ENCODE peak calls at places on chromosomes 1 and 21, in eight cellular contexts. V is progenitor cell of endocrine pancreas; M is heart left ventricle; Q is NCI-H526; L is activated gamma-delta T cell treated with anti-CD3 and anti-CD28 coated beads, Interleukin-2, amount 50 U/mL, for 16 hours; J is amygdala; Z is stimulated activated CD8-positive, alpha-beta memory T cell treated with anti-CD3 and anti-CD28 coated beads, Interleukin-4, amount 100 ng/mL, for 1 hour; C is NCI-H1105. F is an unnamed sample.

GRCh38 chr1:74780600-74780999 is 47.6 kb downstream of the TYW3 start:
- DNase-seq in Q (no peak), L (no peak), M (no peak), C (no peak), V (no peak), J (no peak), Z (no peak), F (no peak)

GRCh38 chr1:151893176-151893924 is 16.0 kb downstream of the THEM4 start:
- DNase-seq in Z (no peak), L (no peak), Q (no peak), J (no peak), M (no peak), C (no peak), V (no peak), F (no peak)

GRCh38 chr21:32335601-32336575 is 37.2 kb downstream of the MRAP start:
- DNase-seq in Q (no peak), V (no peak), Z (no peak), J (peak), M (no peak), C (no peak), L (no peak), F (no peak)

GRCh38 chr1:164961714-164962113 is 394.8 kb downstream of the LMX1A start:
- DNase-seq in C (no peak), M (no peak), J (no peak), L (no peak), Q (no peak), Z (no peak), V (no peak), F (no peak)

GRCh38 chr1:180157576-180158057 is 2.9 kb downstream of the QSOX1 start:
- DNase-seq in C (peak), L (no peak), Q (peak), Z (no peak), V (no peak), M (no peak), J (no peak), F (no peak)

GRCh38 chr1:228465571-228466146 is 21.5 kb upstream of the RNF187 start:
- DNase-seq in L (no peak), J (no peak), M (no peak), V (no peak), Q (no peak), C (no peak), Z (no peak), F (no peak)

GRCh38 chr1:218459878-218460277 is 114.7 kb downstream of the TGFB2 start:
- DNase-seq in Q (no peak), V (no peak), J (no peak), M (peak), L (no peak), Z (no peak), C (no peak), F (no peak)

GRCh38 chr1:227333423-227333822 is 15.1 kb upstream of the CDC42BPA start:
- DNase-seq in J (no peak), Q (no peak), M (no peak), Z (no peak), C (no peak), L (no peak), V (no peak), F (no peak)

GRCh38 chr1:10253755-10254154 is 43.4 kb downstream of the KIF1B start:
- DNase-seq in J (no peak), Q (no peak), L (no peak), C (no peak), M (no peak), Z (no peak), V (no peak), F (peak)

GRCh38 chr1:19448491-19449439 is 36.6 kb downstream of the CAPZB start:
- DNase-seq in L (no peak), Z (no peak), C (no peak), J (no peak), V (no peak), Q (no peak), M (peak), F (peak)

GRCh38 chr1:205750683-205751651 is 985 bp upstream of the NUCKS1 start:
- DNase-seq in L (no peak), V (no peak), M (no peak), J (no peak), C (no peak), Z (no peak), Q (peak), F (no peak)

GRCh38 chr1:77825356-77825709 is 45.9 kb downstream of the MIGA1 start:
- DNase-seq in Q (peak), J (no peak), C (peak), V (no peak), L (no peak), Z (no peak), M (peak), F (peak)

GRCh38 chr1:36161656-36162531 is 5.9 kb downstream of the MAP7D1 start:
- DNase-seq in C (no peak), V (no peak), M (no peak), L (peak), J (no peak), Q (no peak), Z (no peak), F (peak)

GRCh38 chr1:36133484-36133883 is 8.5 kb upstream of the COL8A2 start:
- DNase-seq in C (no peak), Z (no peak), L (no peak), Q (no peak), V (no peak), J (no peak), M (peak), F (peak)

GRCh38 chr1:16354619-16355018 is 2.3 kb upstream of the FBXO42 start:
- DNase-seq in Q (no peak), J (no peak), C (no peak), M (no peak), Z (no peak), L (no peak), V (no peak), F (no peak)

GRCh38 chr1:20495661-20496060 is 9.7 kb upstream of the CAMK2N1 start:
- DNase-seq in L (no peak), C (no peak), Q (no peak), J (no peak), M (no peak), Z (no peak), V (no peak), F (no peak)

GRCh38 chr1:205441318-205441633 is 14.6 kb downstream of the BLACAT1 start:
- DNase-seq in Z (no peak), J (no peak), V (no peak), L (no peak), M (no peak), C (no peak), Q (no peak), F (no peak)

GRCh38 chr1:243974451-243975292 is 76.4 kb upstream of the ZBTB18 start:
- DNase-seq in V (no peak), M (no peak), C (no peak), Z (no peak), Q (no peak), L (no peak), J (no peak), F (no peak)

GRCh38 chr21:38752051-38752505 is 53.7 kb upstream of the ETS2 start:
- DNase-seq in M (no peak), V (no peak), Z (no peak), Q (no peak), C (no peak), J (no peak), L (no peak), F (no peak)

GRCh38 chr21:34836103-34836932 is 167.5 kb downstream of the CLIC6 start:
- DNase-seq in J (no peak), L (peak), Q (no peak), M (peak), C (no peak), V (no peak), Z (no peak), F (peak)

GRCh38 chr21:26379561-26379960 is 193.5 kb downstream of the CYYR1 start:
- DNase-seq in Z (no peak), J (no peak), C (no peak), V (no peak), Q (no peak), M (no peak), L (no peak), F (no peak)

GRCh38 chr21:34630536-34631143 is 15.7 kb upstream of the RCAN1 start:
- DNase-seq in Z (no peak), V (no peak), J (no peak), C (peak), L (no peak), M (peak), Q (peak), F (no peak)

F was measured in lung.